ENCODE peak calls at places on chromosomes 12 and 14, in six cellular contexts. One of them, this sample, is unnamed.

GRCh38 chr14:74661726-74662450 is 49.9 kb upstream of the LTBP2 start:
- DNase-seq in CD8-positive, alpha-beta memory T cell: no peak
- DNase-seq in hypothalamus: no peak
- DNase-seq in GM06990: no peak
- DNase-seq in fibroblast of gingiva: no peak
- DNase-seq in AG09309: no peak
- DNase-seq in this sample: no peak

GRCh38 chr12:43306066-43306465 is 245.9 kb downstream of the ADAMTS20 start:
- DNase-seq in CD8-positive, alpha-beta memory T cell: no peak
- DNase-seq in hypothalamus: no peak
- DNase-seq in AG09309: peak
- DNase-seq in fibroblast of gingiva: peak
- DNase-seq in GM06990: no peak
- DNase-seq in this sample: no peak

GRCh38 chr12:16294589-16294988 is 17.1 kb upstream of the SLC15A5 start:
- DNase-seq in GM06990: no peak
- DNase-seq in AG09309: no peak
- DNase-seq in CD8-positive, alpha-beta memory T cell: no peak
- DNase-seq in fibroblast of gingiva: no peak
- DNase-seq in hypothalamus: no peak
- DNase-seq in this sample: no peak

GRCh38 chr12:102167821-102168605 is 29.6 kb downstream of the PMCH start:
- DNase-seq in fibroblast of gingiva: peak
- DNase-seq in GM06990: peak
- DNase-seq in hypothalamus: no peak
- DNase-seq in CD8-positive, alpha-beta memory T cell: no peak
- DNase-seq in AG09309: no peak
- DNase-seq in this sample: peak

GRCh38 chr12:3644103-3644502 is 108.8 kb downstream of the CRACR2A start:
- DNase-seq in hypothalamus: no peak
- DNase-seq in fibroblast of gingiva: no peak
- DNase-seq in CD8-positive, alpha-beta memory T cell: no peak
- DNase-seq in AG09309: no peak
- DNase-seq in GM06990: no peak
- DNase-seq in this sample: no peak

GRCh38 chr12:57611116-57611809 is at the start of gene ARHGEF25:
- DNase-seq in AG09309: no peak
- DNase-seq in fibroblast of gingiva: peak
- DNase-seq in GM06990: peak
- DNase-seq in CD8-positive, alpha-beta memory T cell: peak
- DNase-seq in hypothalamus: peak
- DNase-seq in this sample: no peak

GRCh38 chr12:55931780-55932545 is 1.0 kb downstream of the DGKA start:
- DNase-seq in AG09309: no peak
- DNase-seq in CD8-positive, alpha-beta memory T cell: peak
- DNase-seq in fibroblast of gingiva: peak
- DNase-seq in GM06990: no peak
- DNase-seq in hypothalamus: peak
- DNase-seq in this sample: peak

GRCh38 chr12:7289743-7290142 is 14.1 kb upstream of the ACSM4 start:
- DNase-seq in GM06990: no peak
- DNase-seq in AG09309: no peak
- DNase-seq in hypothalamus: no peak
- DNase-seq in CD8-positive, alpha-beta memory T cell: no peak
- DNase-seq in fibroblast of gingiva: no peak
- DNase-seq in this sample: no peak

GRCh38 chr14:74275265-74275841 is 27.4 kb downstream of the ABCD4 start:
- DNase-seq in hypothalamus: no peak
- DNase-seq in CD8-positive, alpha-beta memory T cell: no peak
- DNase-seq in fibroblast of gingiva: peak
- DNase-seq in AG09309: peak
- DNase-seq in GM06990: no peak
- DNase-seq in this sample: no peak

GRCh38 chr12:28550757-28551381 is 360.6 kb downstream of the CCDC91 start:
- DNase-seq in AG09309: peak
- DNase-seq in GM06990: no peak
- DNase-seq in hypothalamus: no peak
- DNase-seq in fibroblast of gingiva: peak
- DNase-seq in CD8-positive, alpha-beta memory T cell: no peak
- DNase-seq in this sample: no peak

GRCh38 chr14:48584031-48584430 is 908.6 kb upstream of the MDGA2 start:
- DNase-seq in AG09309: no peak
- DNase-seq in hypothalamus: no peak
- DNase-seq in fibroblast of gingiva: peak
- DNase-seq in CD8-positive, alpha-beta memory T cell: no peak
- DNase-seq in GM06990: no peak
- DNase-seq in this sample: peak

GRCh38 chr14:33682746-33683145 is 268.1 kb downstream of the EGLN3 start:
- DNase-seq in fibroblast of gingiva: peak
- DNase-seq in GM06990: no peak
- DNase-seq in CD8-positive, alpha-beta memory T cell: no peak
- DNase-seq in AG09309: no peak
- DNase-seq in hypothalamus: peak
- DNase-seq in this sample: no peak

This sample was measured in GM12865.